ENCODE peak calls at places on chromosomes 4 and X, in eight cellular contexts. W is suprapubic skin; X is SK-N-MC; Y is breast epithelium; U is thyroid gland; A is fibroblast of lung; Z is CD8-positive, alpha-beta T cell; P is endodermal cell. H is an unnamed sample.

GRCh38 chr4:168631241-168632151 is 134.6 kb downstream of the PALLD start:
- DNase-seq in W (peak), X (no peak), Y (peak), U (peak), A (peak), Z (no peak), P (peak), H (peak)

GRCh38 chr4:1053080-1053661 is 41.7 kb downstream of the FGFRL1 start:
- DNase-seq in W (peak), X (no peak), Y (peak), U (no peak), A (peak), Z (no peak), P (peak), H (peak)

GRCh38 chrX:117641913-117642656 is 474.5 kb downstream of the KLHL13 start:
- DNase-seq in W (no peak), X (no peak), Y (no peak), U (no peak), A (no peak), Z (no peak), P (no peak), H (no peak)

GRCh38 chr4:2761035-2761923 is 5.1 kb upstream of the TNIP2 start:
- DNase-seq in W (peak), X (no peak), Y (peak), U (peak), A (no peak), Z (no peak), P (peak), H (no peak)

GRCh38 chrX:79081895-79082512 is 62.5 kb upstream of the GPR174 start:
- DNase-seq in W (no peak), X (peak), Y (no peak), U (peak), A (peak), Z (no peak), P (no peak), H (peak)

GRCh38 chr4:38231626-38232025 is 271.4 kb downstream of the PTTG2 start:
- DNase-seq in W (no peak), X (no peak), Y (no peak), U (no peak), A (no peak), Z (no peak), P (no peak), H (no peak)

GRCh38 chr4:160299608-160300007 is 1196.7 kb downstream of the RAPGEF2 start:
- DNase-seq in W (no peak), X (no peak), Y (no peak), U (no peak), A (no peak), Z (no peak), P (no peak), H (no peak)

GRCh38 chr4:9921326-9921725 is 100.0 kb downstream of the SLC2A9 start:
- DNase-seq in W (no peak), X (no peak), Y (no peak), U (no peak), A (no peak), Z (no peak), P (peak), H (peak)

GRCh38 chrX:100208076-100208475 is 202.0 kb downstream of the PCDH19 start:
- DNase-seq in W (no peak), X (no peak), Y (no peak), U (no peak), A (no peak), Z (no peak), P (peak), H (no peak)

GRCh38 chr4:63717384-63717783 is 691.9 kb downstream of the TECRL start:
- DNase-seq in W (no peak), X (peak), Y (no peak), U (no peak), A (no peak), Z (no peak), P (no peak), H (peak)

GRCh38 chrX:110871839-110872238 is 76.2 kb upstream of the CHRDL1 start:
- DNase-seq in W (no peak), X (no peak), Y (no peak), U (no peak), A (no peak), Z (no peak), P (no peak), H (no peak)

GRCh38 chr4:167234388-167234881 is at the start of gene SPOCK3:
- DNase-seq in W (no peak), X (no peak), Y (peak), U (peak), A (peak), Z (no peak), P (peak), H (peak)

GRCh38 chr4:146124023-146124680 is 51.4 kb upstream of the LSM6 start:
- DNase-seq in W (no peak), X (no peak), Y (no peak), U (no peak), A (no peak), Z (no peak), P (peak), H (peak)

GRCh38 chrX:100743009-100743615 is 11.2 kb upstream of the SYTL4 start:
- DNase-seq in W (no peak), X (no peak), Y (no peak), U (no peak), A (no peak), Z (no peak), P (no peak), H (no peak)

GRCh38 chr4:56370377-56370776 is 16.9 kb downstream of the AASDH start:
- DNase-seq in W (no peak), X (no peak), Y (no peak), U (no peak), A (no peak), Z (no peak), P (no peak), H (peak)

GRCh38 chr4:8395504-8395903 is 45.0 kb downstream of the ACOX3 start:
- DNase-seq in W (no peak), X (no peak), Y (no peak), U (no peak), A (no peak), Z (no peak), P (no peak), H (no peak)

GRCh38 chrX:23637187-23637586 is 30.1 kb upstream of the PRDX4 start:
- DNase-seq in W (no peak), X (no peak), Y (no peak), U (no peak), A (no peak), Z (no peak), P (no peak), H (no peak)

GRCh38 chr4:97646997-97647396 is 496.3 kb downstream of the STPG2 start:
- DNase-seq in W (no peak), X (peak), Y (no peak), U (peak), A (peak), Z (no peak), P (no peak), H (no peak)

GRCh38 chr4:82017680-82018079 is 356.1 kb downstream of the HNRNPD start:
- DNase-seq in W (no peak), X (peak), Y (no peak), U (no peak), A (peak), Z (no peak), P (peak), H (peak)

GRCh38 chr4:162126754-162127153 is 37.0 kb downstream of the FSTL5 start:
- DNase-seq in W (no peak), X (no peak), Y (no peak), U (no peak), A (no peak), Z (no peak), P (no peak), H (peak)

GRCh38 chr4:46484881-46485280 is 95.0 kb upstream of the GABRA2 start:
- DNase-seq in W (no peak), X (no peak), Y (no peak), U (no peak), A (no peak), Z (no peak), P (no peak), H (no peak)

DNA sequence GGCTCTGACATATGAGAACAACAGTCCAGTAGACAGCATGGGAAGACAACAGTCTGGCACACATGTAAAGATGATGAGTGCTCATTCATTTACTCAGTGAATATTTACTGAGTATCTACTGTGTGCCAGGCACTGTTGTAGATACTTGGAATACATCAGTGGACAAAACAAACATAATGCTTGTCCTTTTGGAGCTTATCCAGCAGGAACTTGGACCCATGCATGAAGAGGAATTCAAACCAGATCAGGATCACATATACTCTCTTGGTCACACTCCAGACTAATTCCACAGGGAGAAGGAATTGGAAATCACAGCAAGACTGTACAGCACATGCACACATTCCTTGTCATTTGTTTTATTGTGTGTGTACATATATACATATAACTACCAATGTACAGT is 217.6 kb upstream of the TTC29 start:
- DNase-seq in W (no peak), X (no peak), Y (no peak), U (no peak), A (no peak), Z (no peak), P (no peak), H (no peak)
- H3K4me3 ChIP-seq in W (no peak), X (no peak), Y (no peak), U (no peak), A (no peak), Z (no peak), P (no peak), H (no peak)

DNA sequence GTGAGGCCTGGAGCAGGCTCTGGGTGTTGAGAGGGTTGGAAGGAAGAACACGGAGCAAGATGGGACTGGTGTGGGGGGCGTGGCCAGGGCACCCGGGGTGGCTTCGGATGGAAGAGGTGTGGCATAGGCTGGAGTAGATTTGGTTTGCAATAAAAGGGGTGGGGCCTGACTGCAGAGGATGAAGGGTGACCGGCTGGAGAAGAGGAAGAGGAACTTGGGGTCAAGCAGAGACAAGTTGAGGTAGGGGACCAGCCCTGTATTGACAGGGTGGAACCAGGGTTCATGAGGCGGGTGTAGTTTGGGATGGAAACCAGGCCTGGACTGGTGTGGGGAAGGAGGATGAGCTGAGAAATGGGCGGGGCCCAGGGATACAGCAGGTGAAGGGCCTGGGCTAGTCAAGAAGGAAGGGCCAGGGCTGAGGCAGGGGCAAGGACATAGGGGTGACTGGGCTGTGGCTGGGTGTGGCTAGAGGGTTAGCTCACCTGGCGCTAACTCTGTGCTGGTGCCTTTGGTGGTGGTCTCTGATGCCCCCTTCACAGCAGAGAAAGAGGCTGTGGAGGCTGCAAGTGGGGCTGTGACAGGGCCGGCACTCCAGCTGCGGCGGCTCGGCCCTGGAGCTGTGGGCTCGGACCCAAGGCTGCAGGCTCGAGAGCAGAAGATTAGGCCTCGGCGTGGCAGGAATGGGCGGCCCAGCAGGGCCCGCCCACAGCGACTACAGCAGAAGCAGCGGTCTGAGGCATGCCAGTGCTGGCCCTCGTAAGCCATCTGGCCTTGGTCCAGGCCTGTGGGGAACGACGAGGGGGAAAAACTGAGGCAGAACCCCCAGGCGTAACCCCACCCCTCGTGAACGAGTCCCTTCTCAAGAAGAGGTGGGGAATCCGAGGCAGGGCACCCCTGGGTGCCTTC is 5.0 kb downstream of the PLP2 start:
- DNase-seq in W (peak), X (no peak), Y (no peak), U (no peak), A (no peak), Z (no peak), P (no peak), H (no peak)
- H3K27ac ChIP-seq in W (peak), X (no peak), Y (peak), U (no peak), A (no peak), Z (no peak), P (no peak), H (no peak)

GRCh38 chr4:182143822-182144620 is 99.2 kb upstream of the TENM3 start:
- DNase-seq in W (no peak), X (no peak), Y (no peak), U (peak), A (peak), Z (no peak), P (peak), H (peak)
- H3K4me3 ChIP-seq in W (peak), X (peak), Y (peak), U (peak), A (peak), Z (no peak), P (peak), H (peak)

GRCh38 chr4:184413227-184414064 is 60.9 kb downstream of the IRF2 start:
- DNase-seq in W (no peak), X (no peak), Y (no peak), U (no peak), A (no peak), Z (no peak), P (no peak), H (no peak)
- H3K27ac ChIP-seq in W (no peak), X (no peak), Y (peak), U (peak), A (no peak), Z (no peak), P (no peak), H (no peak)

GRCh38 chrX:103554687-103555417 is 30.5 kb upstream of the TCEAL4 start:
- DNase-seq in W (no peak), X (no peak), Y (no peak), U (peak), A (peak), Z (peak), P (peak), H (peak)
- H3K4me3 ChIP-seq in W (peak), X (no peak), Y (peak), U (peak), A (peak), Z (peak), P (peak), H (peak)

GRCh38 chr4:59685626-59686025 is 1514.5 kb upstream of the ADGRL3 start:
- DNase-seq in W (no peak), X (no peak), Y (no peak), U (no peak), A (no peak), Z (no peak), P (no peak), H (no peak)
- H3K27ac ChIP-seq in W (no peak), X (no peak), Y (no peak), U (no peak), A (no peak), Z (no peak), P (no peak), H (no peak)

GRCh38 chr4:74934822-74935326 is 2.0 kb downstream of the PARM1 start:
- DNase-seq in W (no peak), X (no peak), Y (no peak), U (no peak), A (no peak), Z (no peak), P (no peak), H (peak)
- H3K4me3 ChIP-seq in W (peak), X (peak), Y (peak), U (peak), A (peak), Z (no peak), P (peak), H (peak)

DNA sequence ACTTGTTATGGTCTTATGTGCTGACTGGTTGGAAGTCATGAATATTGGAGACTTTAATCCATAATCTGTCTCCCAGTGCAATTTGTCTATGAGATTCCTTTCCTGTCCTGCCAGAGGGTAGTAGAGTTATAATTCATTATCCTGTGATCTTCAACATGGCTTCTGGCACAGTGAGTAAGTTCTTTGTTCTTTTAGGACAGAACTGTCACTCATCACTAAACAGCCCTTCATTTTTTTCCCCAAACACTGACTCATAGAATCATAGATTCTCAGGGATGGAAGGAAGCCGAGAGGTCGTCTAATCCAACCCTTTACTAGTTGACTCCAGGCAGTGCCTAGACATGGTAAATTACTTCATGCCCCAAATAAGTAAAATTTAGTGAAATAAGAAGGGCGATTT is 78.4 kb downstream of the LUZP4 start:
- DNase-seq in W (no peak), X (no peak), Y (no peak), U (no peak), A (peak), Z (no peak), P (no peak), H (no peak)
- H3K27ac ChIP-seq in W (no peak), X (peak), Y (no peak), U (no peak), A (no peak), Z (no peak), P (peak), H (no peak)

DNA sequence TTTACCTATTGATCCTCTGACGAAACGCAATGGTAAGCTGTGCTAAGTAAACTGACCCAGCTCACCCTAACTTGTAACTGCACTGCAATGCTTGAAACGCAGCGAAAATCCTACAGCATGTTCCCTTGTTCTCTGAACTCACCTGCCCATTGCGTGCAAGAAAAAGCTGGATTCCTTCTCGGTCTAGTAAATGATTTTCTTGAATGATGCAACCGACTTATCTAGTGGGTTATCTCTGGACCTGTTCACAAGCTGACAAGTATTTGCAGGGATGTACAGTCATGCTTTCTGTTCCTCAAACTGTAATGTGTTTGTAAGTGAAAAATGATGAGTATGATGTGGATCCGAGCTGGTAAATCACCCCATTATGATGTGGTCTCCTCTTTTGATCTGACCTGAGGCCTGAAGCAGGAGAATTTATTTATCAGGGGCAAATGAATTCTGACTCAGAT is 140.1 kb downstream of the BTC start:
- DNase-seq in W (no peak), X (no peak), Y (no peak), U (no peak), A (no peak), Z (no peak), P (no peak), H (no peak)
- H3K4me3 ChIP-seq in W (no peak), X (no peak), Y (no peak), U (no peak), A (no peak), Z (no peak), P (no peak), H (no peak)